ENCODE peak calls at places on chromosomes 2 and 18, in six cellular contexts. E, K, M, N, S and A are unnamed samples.

GRCh38 chr2:109313343-109313742 is 184.3 kb downstream of the SH3RF3 start:
- DNase-seq in E (no peak), K (no peak), M (no peak), N (no peak), S (no peak), A (no peak)

GRCh38 chr2:68320118-68320641 is 431 bp upstream of the CNRIP1 start:
- DNase-seq in E (no peak), K (no peak), M (peak; percentile 15), N (peak; percentile 32), S (peak; percentile 63), A (peak; percentile 69)

GRCh38 chr2:32825291-32825712 is 121.5 kb upstream of the LTBP1 start:
- DNase-seq in E (no peak), K (peak; percentile 25), M (peak; percentile 26), N (peak; percentile 32), S (no peak), A (no peak)

GRCh38 chr2:9205963-9206948 is at the start of gene ASAP2:
- DNase-seq in E (peak; percentile 36), K (peak; percentile 68), M (no peak), N (peak; percentile 70), S (peak; percentile 80), A (peak; percentile 60)

GRCh38 chr2:208142925-208143799 is 2.8 kb downstream of the CRYGB start:
- DNase-seq in E (no peak), K (no peak), M (no peak), N (no peak), S (no peak), A (peak; percentile 97)

GRCh38 chr2:156589381-156590079 is 153.4 kb downstream of the GPD2 start:
- DNase-seq in E (peak; percentile 1), K (peak; percentile 62), M (peak; percentile 21), N (peak; percentile 25), S (no peak), A (peak; percentile 52)

GRCh38 chr2:165646321-165646801 is 147.7 kb downstream of the GALNT3 start:
- DNase-seq in E (no peak), K (no peak), M (no peak), N (no peak), S (no peak), A (no peak)

GRCh38 chr2:102397167-102397566 is 25.8 kb upstream of the IL18RAP start:
- DNase-seq in E (no peak), K (no peak), M (no peak), N (no peak), S (no peak), A (no peak)

GRCh38 chr2:127626917-127627739 is 18.8 kb upstream of the GPR17 start:
- DNase-seq in E (no peak), K (no peak), M (no peak), N (no peak), S (no peak), A (no peak)

GRCh38 chr2:239910404-239910803 is 114.7 kb downstream of the NDUFA10 start:
- DNase-seq in E (no peak), K (no peak), M (no peak), N (no peak), S (no peak), A (no peak)

GRCh38 chr2:138275881-138276280 is 225.7 kb upstream of the SPOPL start:
- DNase-seq in E (no peak), K (peak; percentile 79), M (peak; percentile 29), N (peak; percentile 25), S (no peak), A (no peak)

GRCh38 chr2:97844311-97844859 is 131.0 kb downstream of the ZAP70 start:
- DNase-seq in E (no peak), K (no peak), M (no peak), N (no peak), S (no peak), A (no peak)

GRCh38 chr2:202104286-202104870 is 31.3 kb downstream of the KIAA2012 start:
- DNase-seq in E (peak; percentile 57), K (peak; percentile 54), M (no peak), N (peak; percentile 57), S (peak; percentile 95), A (peak; percentile 74)

GRCh38 chr2:55482186-55482945 is 37.2 kb upstream of the CFAP36 start:
- DNase-seq in E (no peak), K (peak; percentile 45), M (peak; percentile 73), N (no peak), S (no peak), A (peak; percentile 92)

GRCh38 chr2:73841912-73842738 is 13.4 kb downstream of the STAMBP start:
- DNase-seq in E (no peak), K (no peak), M (no peak), N (no peak), S (no peak), A (no peak)

GRCh38 chr18:22627506-22627905 is 209.8 kb upstream of the CTAGE1 start:
- DNase-seq in E (peak; percentile 50), K (no peak), M (no peak), N (peak; percentile 27), S (no peak), A (no peak)

GRCh38 chr2:31134450-31134849 is 3.8 kb downstream of the GALNT14 start:
- DNase-seq in E (no peak), K (no peak), M (no peak), N (no peak), S (no peak), A (no peak)

GRCh38 chr2:138871312-138871711 is 91.1 kb upstream of the NXPH2 start:
- DNase-seq in E (no peak), K (no peak), M (no peak), N (no peak), S (no peak), A (no peak)

GRCh38 chr2:85843543-85843942 is 45.2 kb downstream of the ST3GAL5 start:
- DNase-seq in E (no peak), K (no peak), M (no peak), N (no peak), S (peak; percentile 80), A (peak; percentile 42)

GRCh38 chr2:53093355-53093754 is 674.2 kb upstream of the CHAC2 start:
- DNase-seq in E (no peak), K (no peak), M (no peak), N (no peak), S (no peak), A (no peak)

GRCh38 chr18:6239716-6240115 is 175.0 kb downstream of the L3MBTL4 start:
- DNase-seq in E (no peak), K (no peak), M (no peak), N (no peak), S (no peak), A (peak; percentile 5)

DNA sequence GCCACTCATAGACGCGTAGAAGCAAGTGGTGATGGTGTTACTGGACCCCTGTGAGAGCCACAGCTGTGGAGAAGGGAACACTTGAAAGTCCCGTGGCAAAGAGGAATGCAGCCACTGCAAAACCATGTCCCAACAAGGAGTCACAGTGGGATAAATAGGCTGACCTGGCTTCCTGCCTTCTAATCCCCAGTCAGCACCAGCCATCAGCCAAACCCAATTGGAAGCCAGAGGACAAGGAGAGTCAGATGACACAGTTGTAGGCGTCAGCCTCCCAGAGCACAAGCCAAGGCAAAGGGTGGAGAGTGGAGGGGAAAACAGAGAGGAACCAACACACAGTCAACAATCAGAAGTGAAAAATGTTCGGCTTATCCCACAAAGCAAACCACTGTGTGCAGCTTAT is 5.5 kb upstream of the CYBRD1 start:
- DNase-seq in E (no peak), K (no peak), M (no peak), N (no peak), S (no peak), A (no peak)
- H3K4me2 ChIP-seq in E (no peak overlapping the region), K (no peak overlapping the region), M (no peak overlapping the region), N (no peak overlapping the region), S (no peak overlapping the region), A (no peak overlapping the region)

DNA sequence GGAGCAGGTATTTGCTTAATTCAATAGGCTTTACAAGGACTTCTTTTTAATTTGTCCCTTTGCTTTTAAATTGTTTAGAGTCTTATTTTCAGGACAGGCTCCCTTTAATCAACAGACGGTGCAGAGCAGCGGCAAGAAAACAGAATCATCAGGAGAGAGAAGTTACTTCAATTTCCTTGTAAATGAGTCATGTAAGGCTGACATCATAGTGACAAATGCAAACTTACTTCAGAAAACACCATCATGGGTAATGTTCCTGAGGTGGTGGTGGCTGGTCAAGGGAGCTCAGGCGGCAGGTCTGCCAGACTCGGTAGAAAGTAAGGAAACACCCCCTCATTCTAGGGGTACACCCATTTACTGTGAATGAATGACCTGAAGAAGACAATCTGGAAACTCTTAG is 395.1 kb downstream of the FBXO15 start:
- DNase-seq in E (no peak), K (peak; percentile 87), M (peak; percentile 73), N (peak; percentile 58), S (no peak), A (no peak)
- H3K4me2 ChIP-seq in E (no peak overlapping the region), K (no peak overlapping the region), M (peak overlapping the region; percentile 30), N (no peak overlapping the region), S (no peak overlapping the region), A (no peak overlapping the region)

GRCh38 chr2:66897181-66897580 is 462.3 kb downstream of the MEIS1 start:
- DNase-seq in E (no peak), K (peak; percentile 65), M (peak; percentile 85), N (no peak), S (no peak), A (no peak)
- H3K4me2 ChIP-seq in E (no peak overlapping the region), K (peak overlapping the region; percentile 53), M (peak overlapping the region; percentile 48), N (no peak overlapping the region), S (no peak overlapping the region), A (no peak overlapping the region)

GRCh38 chr2:240926516-240927389 is 20.6 kb downstream of the CROCC2 start:
- DNase-seq in E (no peak), K (peak; percentile 56), M (no peak), N (no peak), S (peak; percentile 49), A (no peak)
- H3K4me2 ChIP-seq in E (no peak overlapping the region), K (peak overlapping the region; percentile 90), M (peak overlapping the region; percentile 23), N (no peak overlapping the region), S (no peak overlapping the region), A (no peak overlapping the region)